ENCODE peak calls at places on chromosomes 16 and 17, in eight cellular contexts. H is GM23338, U is ovary, N is OCI-LY7, I is left lung, F is AG10803, S is A549, M is HCT116. K is an unnamed sample.
A peak's percentile ranks its signal among the peaks of the same experiment; 100 is the strongest.

GRCh38 chr16:58042001-58042885 is 16.7 kb downstream of the MMP15 start:
- DNase-seq in H (no peak), U (no peak), N (no peak), I (peak; percentile 61), F (no peak), S (no peak), M (no peak), K (no peak)

GRCh38 chr17:44216674-44217073 is 2.8 kb downstream of the UBTF start:
- DNase-seq in H (no peak), U (no peak), N (peak; percentile 38), I (no peak), F (no peak), S (no peak), M (no peak), K (no peak)

GRCh38 chr17:78357687-78358537 is 2.0 kb downstream of the SOCS3 start:
- DNase-seq in H (peak; percentile 47), U (no peak), N (no peak), I (no peak), F (no peak), S (peak; percentile 37), M (no peak), K (no peak)

GRCh38 chr17:9402590-9403199 is 172.9 kb downstream of the STX8 start:
- DNase-seq in H (peak; percentile 83), U (no peak), N (peak; percentile 16), I (no peak), F (peak; percentile 23), S (peak; percentile 67), M (peak; percentile 16), K (peak; percentile 53)

GRCh38 chr16:1108299-1109252 is 12.5 kb upstream of the C1QTNF8 start:
- DNase-seq in H (no peak), U (peak; percentile 90), N (no peak), I (no peak), F (peak; percentile 20), S (no peak), M (no peak), K (no peak)

GRCh38 chr16:11319529-11320146 is 25.6 kb upstream of the RMI2 start:
- DNase-seq in H (no peak), U (no peak), N (peak; percentile 57), I (no peak), F (no peak), S (no peak), M (no peak), K (no peak)

GRCh38 chr17:19830061-19830460 is 37.7 kb downstream of the ULK2 start:
- DNase-seq in H (no peak), U (no peak), N (no peak), I (no peak), F (peak; percentile 2), S (no peak), M (no peak), K (no peak)

GRCh38 chr16:89827383-89828198 is 684 bp upstream of the SPIRE2 start:
- DNase-seq in H (peak; percentile 77), U (peak; percentile 59), N (no peak), I (peak; percentile 80), F (peak; percentile 62), S (peak; percentile 85), M (peak; percentile 54), K (no peak)

GRCh38 chr16:53865492-53865863 is 161.5 kb downstream of the FTO start:
- DNase-seq in H (peak; percentile 49), U (no peak), N (no peak), I (no peak), F (peak; percentile 29), S (peak; percentile 22), M (peak; percentile 7), K (no peak)

GRCh38 chr17:70863436-70864248 is 694.3 kb downstream of the KCNJ2 start:
- DNase-seq in H (no peak), U (no peak), N (no peak), I (no peak), F (no peak), S (no peak), M (peak; percentile 84), K (no peak)

GRCh38 chr16:50209548-50210265 is 56.6 kb downstream of the TENT4B start:
- DNase-seq in H (peak; percentile 22), U (no peak), N (peak; percentile 19), I (no peak), F (no peak), S (no peak), M (no peak), K (no peak)

GRCh38 chr17:1915889-1916288 is 86.1 kb downstream of the RPA1 start:
- DNase-seq in H (no peak), U (no peak), N (peak; percentile 44), I (peak; percentile 18), F (no peak), S (no peak), M (no peak), K (no peak)

GRCh38 chr17:66540131-66540781 is 237.8 kb downstream of the PRKCA start:
- DNase-seq in H (peak; percentile 59), U (peak; percentile 73), N (peak; percentile 31), I (no peak), F (peak; percentile 82), S (no peak), M (no peak), K (no peak)

GRCh38 chr16:50673496-50674275 is 7.4 kb downstream of the SNX20 start:
- DNase-seq in H (peak; percentile 79), U (no peak), N (no peak), I (no peak), F (no peak), S (no peak), M (no peak), K (no peak)

GRCh38 chr17:76869209-76869877 is 1.1 kb downstream of the MGAT5B start:
- DNase-seq in H (peak; percentile 66), U (no peak), N (no peak), I (no peak), F (no peak), S (no peak), M (no peak), K (no peak)

GRCh38 chr17:74644419-74644818 is 20.9 kb upstream of the CD300E start:
- DNase-seq in H (no peak), U (no peak), N (no peak), I (no peak), F (no peak), S (no peak), M (no peak), K (no peak)

GRCh38 chr17:74645010-74645409 is 21.5 kb upstream of the CD300E start:
- DNase-seq in H (no peak), U (no peak), N (no peak), I (no peak), F (no peak), S (no peak), M (no peak), K (no peak)

GRCh38 chr17:74643826-74644225 is 20.3 kb upstream of the CD300E start:
- DNase-seq in H (no peak), U (no peak), N (no peak), I (no peak), F (no peak), S (no peak), M (no peak), K (no peak)

GRCh38 chr17:74647871-74648672 is 24.5 kb upstream of the CD300E start:
- DNase-seq in H (no peak), U (no peak), N (no peak), I (no peak), F (no peak), S (no peak), M (no peak), K (no peak)

DNA sequence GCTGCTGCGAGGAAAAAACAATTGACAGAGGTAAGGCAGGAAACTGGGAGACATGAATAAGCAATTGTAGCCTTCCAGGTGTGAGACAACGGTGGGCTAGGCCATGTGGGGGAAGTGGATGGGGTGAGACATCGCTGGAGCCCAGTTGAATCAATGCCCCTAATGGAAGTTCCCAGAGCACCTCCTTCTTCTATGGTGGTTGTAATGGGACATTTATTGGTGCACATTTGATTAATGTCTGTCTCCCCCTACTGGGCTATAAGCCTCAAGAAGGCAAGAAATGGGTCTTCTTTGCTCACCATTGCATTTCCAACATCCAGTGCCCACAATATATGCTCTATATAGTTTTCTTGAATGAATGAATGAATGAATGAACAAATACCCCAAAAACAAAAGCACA is 22.7 kb upstream of the CD300E start:
- DNase-seq in H (peak; percentile 68), U (no peak), N (peak; percentile 61), I (no peak), F (no peak), S (peak; percentile 62), M (peak; percentile 54), K (no peak)
- TF ChIP-seq CTCF in H (peak; percentile 65), U (no peak), N (peak; percentile 83), I (no peak), F (no peak), S (peak; percentile 51), M (peak; percentile 65), K (peak; percentile 48)

GRCh38 chr17:81370304-81370703 is 25.0 kb upstream of the BAHCC1 start:
- DNase-seq in H (no peak), U (no peak), N (no peak), I (no peak), F (no peak), S (no peak), M (no peak), K (no peak)

GRCh38 chr17:81374890-81375289 is 20.4 kb upstream of the BAHCC1 start:
- DNase-seq in H (no peak), U (no peak), N (no peak), I (no peak), F (no peak), S (no peak), M (no peak), K (no peak)

GRCh38 chr17:81368623-81369022 is 26.6 kb upstream of the BAHCC1 start:
- DNase-seq in H (no peak), U (no peak), N (no peak), I (no peak), F (no peak), S (no peak), M (no peak), K (no peak)

GRCh38 chr17:81373536-81374160 is 21.6 kb upstream of the BAHCC1 start:
- DNase-seq in H (no peak), U (no peak), N (no peak), I (peak; percentile 75), F (no peak), S (no peak), M (no peak), K (no peak)

GRCh38 chr17:81371910-81372760 is 23.1 kb upstream of the BAHCC1 start:
- DNase-seq in H (peak; percentile 63), U (no peak), N (no peak), I (no peak), F (peak; percentile 54), S (peak; percentile 77), M (peak; percentile 35), K (no peak)
- TF ChIP-seq CTCF in H (peak; percentile 63), U (no peak), N (peak; percentile 18), I (no peak), F (peak; percentile 55), S (peak; percentile 55), M (peak; percentile 75), K (no peak)

GRCh38 chr17:82287849-82288601 is 14.5 kb upstream of the CSNK1D start:
- DNase-seq in H (no peak), U (peak; percentile 84), N (no peak), I (peak; percentile 89), F (peak; percentile 80), S (peak; percentile 99), M (peak; percentile 91), K (no peak)
- TF ChIP-seq CTCF in H (no peak), U (no peak), N (no peak), I (no peak), F (no peak), S (no peak), M (no peak), K (no peak)

DNA sequence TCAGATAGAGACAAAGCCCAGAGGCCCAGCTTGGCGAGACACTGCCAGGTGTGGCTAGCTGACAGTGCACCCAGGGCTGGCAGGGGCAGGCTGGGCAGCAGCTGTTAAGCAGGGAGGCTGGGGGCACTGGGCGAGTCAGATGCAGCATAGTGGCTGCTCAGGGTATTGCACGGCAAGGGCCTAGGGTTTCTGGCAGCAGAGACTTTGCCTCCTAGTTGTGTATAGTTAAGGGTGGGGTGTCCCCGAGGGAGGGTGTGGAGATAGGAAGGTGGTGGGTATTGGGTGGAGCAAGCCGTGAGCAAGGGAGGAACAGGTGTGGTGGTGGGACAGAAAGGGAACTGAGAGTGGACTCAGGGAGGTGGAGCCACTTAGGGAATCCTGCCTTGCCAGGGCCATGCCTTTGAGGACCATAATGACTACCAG is 66.0 kb downstream of the SMPD3 start:
- DNase-seq in H (peak; percentile 68), U (no peak), N (peak; percentile 65), I (peak; percentile 67), F (no peak), S (peak; percentile 27), M (no peak), K (peak; percentile 55)
- TF ChIP-seq CTCF in H (peak; percentile 57), U (no peak), N (peak; percentile 72), I (no peak), F (peak; percentile 11), S (no peak), M (peak; percentile 64), K (peak; percentile 73)

K was measured in activated CD8-positive, alpha-beta T cell treated with anti-CD3 and anti-CD28 coated beads for 36 hours.